ENCODE peak calls at places on chromosomes 6 and 20, in five cellular contexts. X, K, Z, Y and L are unnamed samples.

GRCh38 chr6:14784596-14785360 is 461.1 kb upstream of the JARID2 start:
- DNase-seq in Z (no peak), Y (no peak), X (peak; percentile 72), K (peak; percentile 27), L (no peak)

GRCh38 chr6:26420607-26421235 is 18.6 kb downstream of the BTN3A1 start:
- DNase-seq in Y (peak; percentile 46), Z (no peak), X (peak; percentile 85), K (peak; percentile 54), L (peak; percentile 5)

GRCh38 chr6:151509048-151509447 is 15.2 kb downstream of the CCDC170 start:
- DNase-seq in Y (no peak), X (no peak), K (no peak), Z (no peak), L (no peak)

GRCh38 chr20:35626386-35627001 is 10.9 kb downstream of the SPAG4 start:
- DNase-seq in Z (no peak), Y (no peak), X (no peak), K (no peak), L (no peak)

GRCh38 chr6:97392735-97393134 is 109.7 kb upstream of the MMS22L start:
- DNase-seq in K (no peak), Y (no peak), Z (no peak), X (no peak), L (no peak)

GRCh38 chr20:23027721-23028120 is 7.4 kb upstream of the SSTR4 start:
- DNase-seq in K (no peak), Y (no peak), Z (no peak), X (no peak), L (no peak)

GRCh38 chr20:15109494-15109893 is 772.1 kb upstream of the FLRT3 start:
- DNase-seq in X (no peak), Z (no peak), K (no peak), Y (no peak), L (no peak)

GRCh38 chr6:153553627-153554026 is 422.5 kb upstream of the RGS17 start:
- DNase-seq in Y (peak; percentile 31), X (peak; percentile 84), K (peak; percentile 23), Z (no peak), L (peak; percentile 1)

GRCh38 chr6:75834447-75834846 is 85.4 kb downstream of the MYO6 start:
- DNase-seq in K (no peak), Y (no peak), X (no peak), Z (no peak), L (no peak)

GRCh38 chr6:69958978-69959377 is 92.6 kb downstream of the COL19A1 start:
- DNase-seq in Y (no peak), K (no peak), Z (no peak), X (no peak), L (no peak)

GRCh38 chr6:41097467-41098090 is 24.8 kb downstream of the NFYA start:
- DNase-seq in X (peak; percentile 56), Y (no peak), Z (no peak), K (no peak), L (no peak)

GRCh38 chr6:68368845-68369244 is 266.2 kb upstream of the ADGRB3 start:
- DNase-seq in X (no peak), Y (no peak), K (no peak), Z (no peak), L (no peak)

GRCh38 chr6:32114853-32115252 is 5.7 kb upstream of the TNXB start:
- DNase-seq in Y (peak; percentile 76), X (no peak), K (peak; percentile 56), Z (peak; percentile 39), L (no peak)

GRCh38 chr20:63082308-63082938 is 75.7 kb upstream of the BHLHE23 start:
- DNase-seq in K (peak; percentile 73), Z (no peak), X (peak; percentile 53), Y (peak; percentile 16), L (peak; percentile 59)

GRCh38 chr6:148869589-148869988 is 122.8 kb downstream of the UST start:
- DNase-seq in K (no peak), Z (peak; percentile 64), X (peak; percentile 45), Y (peak; percentile 99), L (peak; percentile 91)

GRCh38 chr6:51571168-51571567 is 516.2 kb downstream of the PKHD1 start:
- DNase-seq in X (no peak), K (no peak), Y (no peak), Z (no peak), L (peak; percentile 8)

GRCh38 chr6:130969807-130970491 is 93.1 kb downstream of the EPB41L2 start:
- DNase-seq in X (no peak), K (no peak), Y (peak; percentile 62), Z (no peak), L (peak; percentile 62)

GRCh38 chr20:62485062-62485700 is 9.4 kb upstream of the GATA5 start:
- DNase-seq in K (peak; percentile 92), X (peak; percentile 71), Z (no peak), Y (no peak), L (peak; percentile 70)

GRCh38 chr6:22281691-22282090 is 15.1 kb downstream of the PRL start:
- DNase-seq in Z (no peak), K (no peak), X (no peak), Y (no peak), L (no peak)

GRCh38 chr20:51014797-51015722 is 7.8 kb downstream of the KCNG1 start:
- DNase-seq in Y (peak; percentile 69), Z (no peak), K (peak; percentile 80), X (peak; percentile 92), L (peak; percentile 60)

GRCh38 chr6:142871910-142872331 is 73.1 kb downstream of the HIVEP2 start:
- DNase-seq in Y (peak; percentile 96), Z (no peak), X (no peak), K (peak; percentile 60), L (peak; percentile 56)

GRCh38 chr6:40733770-40734396 is 146.7 kb upstream of the LRFN2 start:
- DNase-seq in Z (no peak), X (peak; percentile 27), Y (no peak), K (no peak), L (no peak)

GRCh38 chr6:2829253-2829652 is 12.4 kb downstream of the SERPINB1 start:
- DNase-seq in Z (no peak), Y (no peak), X (no peak), K (no peak), L (no peak)

GRCh38 chr6:43282636-43283513 is 15.2 kb upstream of the SLC22A7 start:
- DNase-seq in K (no peak), X (no peak), Z (no peak), Y (no peak), L (no peak)

GRCh38 chr6:137494281-137494966 is at the start of gene OLIG3:
- DNase-seq in Z (no peak), Y (no peak), X (peak; percentile 73), K (no peak), L (no peak)

GRCh38 chr6:39143238-39143930 is 28.4 kb upstream of the SAYSD1 start:
- DNase-seq in X (no peak), Z (no peak), K (no peak), Y (no peak), L (no peak)

GRCh38 chr6:153117986-153118886 is 12.8 kb downstream of the RGS17 start:
- DNase-seq in K (no peak), Z (peak; percentile 72), X (no peak), Y (peak; percentile 94), L (no peak)

GRCh38 chr6:6333498-6333897 is 13.0 kb upstream of the F13A1 start:
- DNase-seq in Z (no peak), Y (no peak), X (no peak), K (no peak), L (no peak)

GRCh38 chr6:37637562-37638413 is 59.9 kb downstream of the MDGA1 start:
- DNase-seq in Y (no peak), X (no peak), K (peak; percentile 33), Z (no peak), L (no peak)

GRCh38 chr6:168676552-168677317 is 235.8 kb downstream of the SMOC2 start:
- DNase-seq in Y (no peak), Z (peak; percentile 79), X (peak; percentile 78), K (no peak), L (no peak)

GRCh38 chr6:43181942-43182860 is at the start of gene CUL9:
- DNase-seq in K (peak; percentile 91), X (peak; percentile 68), Y (peak; percentile 58), Z (peak; percentile 43), L (peak; percentile 79)

GRCh38 chr6:18263561-18264337 is 581 bp downstream of the DEK start:
- DNase-seq in Y (peak; percentile 19), Z (no peak), K (peak; percentile 86), X (no peak), L (peak; percentile 59)

DNA sequence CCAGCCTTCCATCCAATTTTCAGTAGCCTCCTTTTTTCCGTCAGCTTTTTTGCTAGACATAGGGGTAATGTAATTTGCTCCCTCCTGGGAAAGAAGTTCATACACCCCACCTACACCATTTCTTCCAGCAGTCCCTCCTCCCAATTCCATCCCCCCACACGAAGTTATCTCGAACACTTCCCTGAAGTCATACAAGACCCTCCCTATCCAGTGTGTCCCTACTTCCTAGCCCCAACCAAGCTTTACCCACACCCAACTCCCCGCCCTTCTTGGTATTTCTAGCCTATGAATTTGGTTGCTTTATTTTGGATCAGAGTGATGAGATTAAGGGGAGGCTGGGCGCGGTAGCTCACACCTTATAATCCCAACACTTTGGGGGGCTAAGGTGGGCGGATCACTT is 1.0 kb downstream of the UBE2C start:
- DNase-seq in X (no peak), Y (no peak), K (no peak), Z (peak; percentile 6), L (no peak)
- H3K4me3 ChIP-seq in X (peak overlapping the region; percentile 100), Y (peak overlapping the region; percentile 89), K (no peak overlapping the region), Z (peak overlapping the region; percentile 77), L (peak overlapping the region; percentile 96)

GRCh38 chr6:30689022-30689865 is 1.5 kb downstream of the NRM start:
- DNase-seq in K (no peak), X (no peak), Z (no peak), Y (no peak), L (no peak)
- H3K4me3 ChIP-seq in K (no peak overlapping the region), X (no peak overlapping the region), Z (no peak overlapping the region), Y (peak overlapping the region; percentile 75), L (no peak overlapping the region)

GRCh38 chr6:120157873-120158272 is 808.3 kb upstream of the MAN1A1 start:
- DNase-seq in Y (no peak), K (no peak), Z (no peak), X (no peak), L (no peak)
- H3K4me3 ChIP-seq in Y (no peak overlapping the region), K (no peak overlapping the region), Z (no peak overlapping the region), X (no peak overlapping the region), L (no peak overlapping the region)

GRCh38 chr6:19837511-19838441 is 606 bp downstream of the ID4 start:
- DNase-seq in Z (no peak), K (peak; percentile 75), X (peak; percentile 66), Y (no peak), L (peak; percentile 29)
- H3K4me3 ChIP-seq in Z (peak overlapping the region; percentile 66), K (peak overlapping the region; percentile 86), X (peak overlapping the region; percentile 50), Y (peak overlapping the region; percentile 45), L (peak overlapping the region; percentile 57)

GRCh38 chr6:166587631-166588413 is 1.3 kb upstream of the RAMACL start:
- DNase-seq in X (no peak), Y (no peak), Z (no peak), K (no peak), L (no peak)
- H3K4me3 ChIP-seq in X (no peak overlapping the region), Y (no peak overlapping the region), Z (no peak overlapping the region), K (no peak overlapping the region), L (no peak overlapping the region)